ENCODE peak calls at places on chromosomes 3 and 15, in seven cellular contexts. C is neuronal stem cell; K is sciatic nerve; Z is LoVo; B is fibroblast of pulmonary artery; F is stimulated activated CD4-positive, alpha-beta T cell treated with anti-CD3 and anti-CD28 coated beads, Interleukin-2, amount 100 ng/mL, for 48 hours; N is PC-3. Q is an unnamed sample.

GRCh38 chr3:37074178-37074577 is 80.9 kb downstream of the MLH1 start:
- DNase-seq in C (no peak), K (no peak), Z (no peak), B (peak; percentile 74), F (no peak), N (peak; percentile 32), Q (no peak)

GRCh38 chr3:126287171-126287535 is 70.1 kb downstream of the KLF15 start:
- DNase-seq in C (no peak), K (no peak), Z (no peak), B (no peak), F (no peak), N (no peak), Q (no peak)

GRCh38 chr3:30476373-30477082 is 129.9 kb upstream of the TGFBR2 start:
- DNase-seq in C (no peak), K (no peak), Z (peak; percentile 82), B (peak; percentile 65), F (no peak), N (peak; percentile 92), Q (no peak)

GRCh38 chr3:169764164-169764452 is 752 bp downstream of the TERC start:
- DNase-seq in C (no peak), K (no peak), Z (peak; percentile 54), B (peak; percentile 67), F (no peak), N (no peak), Q (no peak)

GRCh38 chr3:121736112-121736511 is 13.4 kb downstream of the GOLGB1 start:
- DNase-seq in C (no peak), K (no peak), Z (no peak), B (no peak), F (no peak), N (no peak), Q (no peak)

GRCh38 chr3:188749010-188749617 is 422.7 kb upstream of the TPRG1 start:
- DNase-seq in C (peak; percentile 6), K (no peak), Z (peak; percentile 11), B (no peak), F (peak; percentile 51), N (peak; percentile 74), Q (peak; percentile 59)

GRCh38 chr3:37580237-37580636 is 281.4 kb upstream of the CTDSPL start:
- DNase-seq in C (no peak), K (peak; percentile 56), Z (no peak), B (no peak), F (no peak), N (no peak), Q (no peak)

GRCh38 chr3:180253283-180253682 is 216.5 kb upstream of the PEX5L start:
- DNase-seq in C (no peak), K (no peak), Z (no peak), B (no peak), F (no peak), N (peak; percentile 45), Q (no peak)

GRCh38 chr15:101528108-101528916 is 38.8 kb upstream of the PCSK6 start:
- DNase-seq in C (no peak), K (no peak), Z (peak; percentile 63), B (peak; percentile 1), F (no peak), N (no peak), Q (no peak)

GRCh38 chr15:85691350-85692240 is 103.1 kb downstream of the KLHL25 start:
- DNase-seq in C (no peak), K (no peak), Z (no peak), B (no peak), F (no peak), N (no peak), Q (no peak)

GRCh38 chr15:68525815-68526214 is 53.0 kb upstream of the CORO2B start:
- DNase-seq in C (no peak), K (no peak), Z (no peak), B (no peak), F (no peak), N (no peak), Q (no peak)

GRCh38 chr3:33980252-33980651 is 181.8 kb downstream of the PDCD6IP start:
- DNase-seq in C (no peak), K (no peak), Z (peak; percentile 48), B (peak; percentile 64), F (no peak), N (peak; percentile 84), Q (no peak)

GRCh38 chr3:12687948-12688347 is 24.0 kb upstream of the RAF1 start:
- DNase-seq in C (no peak), K (no peak), Z (no peak), B (no peak), F (no peak), N (no peak), Q (no peak)